ENCODE peak calls at places on chromosomes 6 and 20, in seven cellular contexts. S, Z, E, M, C, N and U are unnamed samples.
A peak's percentile ranks its signal among the peaks of the same experiment; 100 is the strongest.

GRCh38 chr20:24479106-24479505 is 9.7 kb downstream of the SYNDIG1 start:
- DNase-seq in M (no peak), C (no peak), Z (no peak), E (no peak), N (no peak), S (no peak), U (no peak)

GRCh38 chr6:147167009-147167408 is 37.2 kb upstream of the STXBP5 start:
- DNase-seq in C (no peak), E (no peak), S (no peak), N (peak; percentile 5), M (no peak), Z (no peak), U (no peak)

GRCh38 chr6:163717106-163717764 is 302.7 kb downstream of the QKI start:
- DNase-seq in E (no peak), M (no peak), S (no peak), C (no peak), N (no peak), Z (no peak), U (no peak)

GRCh38 chr6:163751032-163751525 is 336.6 kb downstream of the QKI start:
- DNase-seq in S (no peak), N (no peak), C (no peak), E (no peak), Z (no peak), M (no peak), U (no peak)

GRCh38 chr6:42030585-42031506 is 19.5 kb upstream of the TAF8 start:
- DNase-seq in Z (no peak), E (no peak), N (no peak), S (no peak), M (no peak), C (no peak), U (no peak)

GRCh38 chr6:111615916-111616612 is 10.4 kb upstream of the TRAF3IP2 start:
- DNase-seq in N (no peak), C (no peak), S (no peak), M (no peak), Z (no peak), E (no peak), U (no peak)

GRCh38 chr20:60131375-60131774 is 173.2 kb downstream of the CDH26 start:
- DNase-seq in C (no peak), Z (no peak), E (no peak), N (no peak), M (no peak), S (no peak), U (no peak)

GRCh38 chr20:64261138-64261537 is 5.6 kb downstream of the PCMTD2 start:
- DNase-seq in C (no peak), S (no peak), N (peak; percentile 74), M (no peak), Z (no peak), E (no peak), U (peak; percentile 46)

GRCh38 chr6:167799033-167799933 is 27.4 kb upstream of the AFDN start:
- DNase-seq in M (no peak), C (no peak), S (no peak), Z (no peak), E (no peak), N (no peak), U (no peak)

GRCh38 chr20:4951299-4951698 is 50.0 kb downstream of the SLC23A2 start:
- DNase-seq in S (no peak), E (peak; percentile 87), M (no peak), N (peak; percentile 69), Z (no peak), C (peak; percentile 53), U (no peak)

GRCh38 chr6:161838306-161839035 is 564.6 kb upstream of the AGPAT4 start:
- DNase-seq in S (no peak), M (no peak), C (no peak), E (no peak), N (no peak), Z (no peak), U (peak; percentile 42)

GRCh38 chr6:161835426-161836029 is 561.7 kb upstream of the AGPAT4 start:
- DNase-seq in C (no peak), E (no peak), Z (no peak), N (no peak), S (no peak), M (no peak), U (peak; percentile 22)

GRCh38 chr6:161837449-161837735 is 563.5 kb upstream of the AGPAT4 start:
- DNase-seq in N (no peak), S (no peak), E (no peak), C (no peak), Z (no peak), M (no peak), U (no peak)

GRCh38 chr6:161836643-161837448 is 563.0 kb upstream of the AGPAT4 start:
- DNase-seq in C (peak; percentile 19), N (no peak), M (no peak), S (no peak), E (peak; percentile 15), Z (no peak), U (no peak)

DNA sequence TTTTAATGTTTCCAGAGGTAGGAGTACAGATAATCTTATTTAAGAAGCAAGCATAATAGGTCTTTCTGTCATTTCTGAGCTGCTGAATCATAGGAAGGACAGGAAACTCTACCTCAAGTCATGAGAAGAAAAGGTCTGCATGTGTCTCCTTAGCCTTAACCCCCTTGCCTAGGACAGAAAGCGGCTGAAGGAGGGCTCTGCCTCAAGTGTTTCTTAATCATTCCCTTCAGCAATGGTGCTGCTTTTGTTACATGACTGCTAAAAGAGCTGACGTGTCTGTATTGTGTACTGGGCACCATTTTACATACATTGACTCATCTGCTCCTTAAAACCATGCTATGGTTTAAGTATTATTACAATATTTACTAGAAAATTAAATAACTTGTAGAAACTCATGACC is 564.0 kb upstream of the AGPAT4 start:
- DNase-seq in N (no peak), S (no peak), Z (no peak), C (no peak), E (no peak), M (no peak), U (no peak)
- TF ChIP-seq CTCF in N (no peak), S (no peak), Z (no peak), C (no peak), E (no peak), M (no peak), U (no peak)

GRCh38 chr20:10443936-10444335 is 8.8 kb downstream of the SLX4IP start:
- DNase-seq in C (no peak), S (no peak), M (no peak), N (no peak), Z (no peak), E (no peak), U (no peak)

GRCh38 chr20:10445758-10446157 is 10.7 kb downstream of the SLX4IP start:
- DNase-seq in E (no peak), N (no peak), S (no peak), C (no peak), M (no peak), Z (no peak), U (no peak)

GRCh38 chr20:10449270-10449669 is 14.2 kb downstream of the SLX4IP start:
- DNase-seq in E (no peak), C (no peak), Z (no peak), S (no peak), N (no peak), M (no peak), U (no peak)

GRCh38 chr20:10448270-10449156 is 13.4 kb downstream of the SLX4IP start:
- DNase-seq in N (peak; percentile 19), M (no peak), E (no peak), C (no peak), S (no peak), Z (no peak), U (no peak)

DNA sequence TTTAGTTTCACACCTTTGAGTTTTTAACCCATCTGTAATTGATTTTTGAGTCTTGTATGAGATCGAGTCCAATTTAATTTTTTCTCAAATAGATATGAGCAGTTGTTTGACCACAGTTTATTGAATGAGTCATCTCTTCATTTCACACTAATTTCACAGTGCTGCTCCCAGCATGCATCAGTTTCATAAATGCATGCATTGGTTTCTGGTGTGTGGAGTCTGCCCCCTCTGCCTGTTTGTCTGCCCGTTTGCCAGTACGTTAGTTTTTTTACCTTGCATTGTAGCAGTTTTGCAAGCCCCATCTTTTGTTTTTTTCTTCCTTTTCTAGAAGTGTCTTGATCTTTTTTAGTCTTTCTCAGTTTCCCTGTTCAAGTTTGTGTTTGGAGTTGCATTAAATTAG is 11.9 kb downstream of the SLX4IP start:
- DNase-seq in N (peak; percentile 40), M (no peak), S (peak; percentile 92), C (peak; percentile 86), E (peak; percentile 72), Z (no peak), U (no peak)
- TF ChIP-seq CTCF in N (no peak), M (no peak), S (peak; percentile 26), C (peak; percentile 16), E (peak; percentile 32), Z (peak; percentile 9), U (no peak)

GRCh38 chr6:151197556-151197955 is 42.2 kb upstream of the AKAP12 start:
- DNase-seq in C (no peak), Z (no peak), E (no peak), N (no peak), S (no peak), M (no peak), U (no peak)
- TF ChIP-seq CTCF in C (no peak), Z (no peak), E (no peak), N (no peak), S (no peak), M (no peak), U (no peak)

GRCh38 chr6:4788953-4789584 is 12.9 kb downstream of the CDYL start:
- DNase-seq in C (no peak), E (no peak), S (no peak), Z (no peak), M (no peak), N (no peak), U (peak; percentile 31)
- TF ChIP-seq CTCF in C (no peak), E (no peak), S (peak; percentile 39), Z (no peak), M (no peak), N (no peak), U (peak; percentile 17)